ENCODE peak calls at places on chromosomes 11 and 22, in nine cellular contexts. One of them, this sample, is unnamed.

GRCh38 chr22:23255506-23255905 is 75.2 kb downstream of the BCR start:
- DNase-seq in sigmoid colon: no peak
- DNase-seq in lung: no peak
- DNase-seq in psoas muscle: no peak
- DNase-seq in cardiac muscle cell: no peak
- DNase-seq in MM.1S: no peak
- DNase-seq in HL-60: no peak
- DNase-seq in body of pancreas: no peak
- DNase-seq in stomach: no peak
- DNase-seq in this sample: no peak

GRCh38 chr11:97140885-97141494 is 751.2 kb downstream of the JRKL start:
- DNase-seq in lung: no peak
- DNase-seq in HL-60: no peak
- DNase-seq in body of pancreas: no peak
- DNase-seq in stomach: no peak
- DNase-seq in psoas muscle: no peak
- DNase-seq in sigmoid colon: no peak
- DNase-seq in MM.1S: peak
- DNase-seq in cardiac muscle cell: no peak
- DNase-seq in this sample: no peak

GRCh38 chr11:109677876-109678275 is 255.9 kb downstream of the C11orf87 start:
- DNase-seq in stomach: no peak
- DNase-seq in psoas muscle: no peak
- DNase-seq in lung: no peak
- DNase-seq in cardiac muscle cell: no peak
- DNase-seq in MM.1S: no peak
- DNase-seq in body of pancreas: no peak
- DNase-seq in HL-60: no peak
- DNase-seq in sigmoid colon: no peak
- DNase-seq in this sample: no peak

GRCh38 chr22:45009881-45010531 is at the start of gene PHF21B:
- DNase-seq in HL-60: no peak
- DNase-seq in body of pancreas: peak
- DNase-seq in lung: no peak
- DNase-seq in cardiac muscle cell: peak
- DNase-seq in MM.1S: no peak
- DNase-seq in stomach: peak
- DNase-seq in sigmoid colon: peak
- DNase-seq in psoas muscle: peak
- DNase-seq in this sample: no peak

GRCh38 chr11:64095286-64095825 is 59.6 kb downstream of the FLRT1 start:
- DNase-seq in sigmoid colon: no peak
- DNase-seq in stomach: no peak
- DNase-seq in psoas muscle: no peak
- DNase-seq in MM.1S: no peak
- DNase-seq in lung: no peak
- DNase-seq in cardiac muscle cell: no peak
- DNase-seq in body of pancreas: no peak
- DNase-seq in HL-60: no peak
- DNase-seq in this sample: no peak

GRCh38 chr11:73465019-73465675 is 88.9 kb downstream of the RELT start:
- DNase-seq in MM.1S: no peak
- DNase-seq in lung: no peak
- DNase-seq in psoas muscle: no peak
- DNase-seq in HL-60: no peak
- DNase-seq in cardiac muscle cell: no peak
- DNase-seq in stomach: no peak
- DNase-seq in sigmoid colon: no peak
- DNase-seq in body of pancreas: no peak
- DNase-seq in this sample: no peak

GRCh38 chr11:94405062-94405461 is 3.8 kb upstream of the GPR83 start:
- DNase-seq in HL-60: no peak
- DNase-seq in stomach: no peak
- DNase-seq in psoas muscle: no peak
- DNase-seq in body of pancreas: no peak
- DNase-seq in MM.1S: no peak
- DNase-seq in cardiac muscle cell: no peak
- DNase-seq in lung: no peak
- DNase-seq in sigmoid colon: no peak
- DNase-seq in this sample: no peak

GRCh38 chr11:130897262-130898182 is 18.8 kb downstream of the SNX19 start:
- DNase-seq in HL-60: no peak
- DNase-seq in cardiac muscle cell: no peak
- DNase-seq in stomach: peak
- DNase-seq in psoas muscle: peak
- DNase-seq in lung: peak
- DNase-seq in MM.1S: no peak
- DNase-seq in sigmoid colon: peak
- DNase-seq in body of pancreas: peak
- DNase-seq in this sample: peak

GRCh38 chr11:27291302-27291889 is 71.6 kb downstream of the CCDC34 start:
- DNase-seq in HL-60: no peak
- DNase-seq in psoas muscle: no peak
- DNase-seq in cardiac muscle cell: no peak
- DNase-seq in body of pancreas: peak
- DNase-seq in stomach: peak
- DNase-seq in sigmoid colon: no peak
- DNase-seq in MM.1S: no peak
- DNase-seq in lung: no peak
- DNase-seq in this sample: no peak

GRCh38 chr22:43207849-43208702 is 21.1 kb upstream of the TTLL12 start:
- DNase-seq in lung: no peak
- DNase-seq in stomach: no peak
- DNase-seq in cardiac muscle cell: no peak
- DNase-seq in MM.1S: no peak
- DNase-seq in HL-60: no peak
- DNase-seq in psoas muscle: peak
- DNase-seq in body of pancreas: no peak
- DNase-seq in sigmoid colon: no peak
- DNase-seq in this sample: no peak

GRCh38 chr22:41280065-41280464 is 5.9 kb downstream of the RANGAP1 start:
- DNase-seq in cardiac muscle cell: no peak
- DNase-seq in psoas muscle: peak
- DNase-seq in body of pancreas: no peak
- DNase-seq in sigmoid colon: no peak
- DNase-seq in HL-60: no peak
- DNase-seq in MM.1S: no peak
- DNase-seq in stomach: no peak
- DNase-seq in lung: no peak
- DNase-seq in this sample: no peak

GRCh38 chr22:37739000-37739399 is 42.2 kb downstream of the TRIOBP start:
- DNase-seq in MM.1S: no peak
- DNase-seq in psoas muscle: peak
- DNase-seq in body of pancreas: peak
- DNase-seq in cardiac muscle cell: no peak
- DNase-seq in HL-60: no peak
- DNase-seq in stomach: no peak
- DNase-seq in sigmoid colon: peak
- DNase-seq in lung: peak
- DNase-seq in this sample: no peak

GRCh38 chr22:42688241-42688913 is 32.3 kb downstream of the A4GALT start:
- DNase-seq in stomach: peak
- DNase-seq in HL-60: no peak
- DNase-seq in sigmoid colon: peak
- DNase-seq in MM.1S: no peak
- DNase-seq in psoas muscle: peak
- DNase-seq in lung: peak
- DNase-seq in body of pancreas: peak
- DNase-seq in cardiac muscle cell: peak
- DNase-seq in this sample: peak

GRCh38 chr11:62542111-62542745 is 4.4 kb downstream of the AHNAK start:
- DNase-seq in body of pancreas: no peak
- DNase-seq in lung: no peak
- DNase-seq in sigmoid colon: no peak
- DNase-seq in stomach: peak
- DNase-seq in MM.1S: no peak
- DNase-seq in HL-60: no peak
- DNase-seq in cardiac muscle cell: no peak
- DNase-seq in psoas muscle: no peak
- DNase-seq in this sample: no peak

GRCh38 chr11:11572386-11572785 is 49.4 kb downstream of the GALNT18 start:
- DNase-seq in psoas muscle: no peak
- DNase-seq in HL-60: no peak
- DNase-seq in sigmoid colon: peak
- DNase-seq in cardiac muscle cell: no peak
- DNase-seq in lung: no peak
- DNase-seq in body of pancreas: no peak
- DNase-seq in MM.1S: no peak
- DNase-seq in stomach: no peak
- DNase-seq in this sample: peak

GRCh38 chr11:8082391-8083087 is 1.5 kb downstream of the TUB start:
- DNase-seq in cardiac muscle cell: peak
- DNase-seq in lung: no peak
- DNase-seq in body of pancreas: no peak
- DNase-seq in psoas muscle: no peak
- DNase-seq in sigmoid colon: no peak
- DNase-seq in MM.1S: no peak
- DNase-seq in HL-60: no peak
- DNase-seq in stomach: no peak
- DNase-seq in this sample: no peak

GRCh38 chr11:74988541-74989268 is at the start of gene NEU3:
- DNase-seq in cardiac muscle cell: peak
- DNase-seq in lung: peak
- DNase-seq in psoas muscle: peak
- DNase-seq in MM.1S: peak
- DNase-seq in sigmoid colon: peak
- DNase-seq in stomach: peak
- DNase-seq in body of pancreas: peak
- DNase-seq in HL-60: peak
- DNase-seq in this sample: peak

GRCh38 chr11:45993438-45994064 is 71.1 kb downstream of the LARGE2 start:
- DNase-seq in stomach: no peak
- DNase-seq in body of pancreas: peak
- DNase-seq in sigmoid colon: peak
- DNase-seq in psoas muscle: no peak
- DNase-seq in lung: no peak
- DNase-seq in cardiac muscle cell: no peak
- DNase-seq in MM.1S: no peak
- DNase-seq in HL-60: no peak
- DNase-seq in this sample: no peak

GRCh38 chr11:47507016-47507631 is 45.8 kb downstream of the CELF1 start:
- DNase-seq in psoas muscle: no peak
- DNase-seq in cardiac muscle cell: no peak
- DNase-seq in HL-60: no peak
- DNase-seq in MM.1S: no peak
- DNase-seq in lung: no peak
- DNase-seq in sigmoid colon: no peak
- DNase-seq in body of pancreas: no peak
- DNase-seq in stomach: no peak
- DNase-seq in this sample: no peak

GRCh38 chr22:19477321-19478085 is 1.5 kb downstream of the UFD1 start:
- DNase-seq in stomach: no peak
- DNase-seq in body of pancreas: no peak
- DNase-seq in lung: no peak
- DNase-seq in psoas muscle: no peak
- DNase-seq in cardiac muscle cell: no peak
- DNase-seq in sigmoid colon: no peak
- DNase-seq in MM.1S: peak
- DNase-seq in HL-60: no peak
- DNase-seq in this sample: no peak
- H3K27ac ChIP-seq in stomach: no peak
- H3K27ac ChIP-seq in body of pancreas: no peak
- H3K27ac ChIP-seq in lung: peak
- H3K27ac ChIP-seq in psoas muscle: peak
- H3K27ac ChIP-seq in cardiac muscle cell: peak
- H3K27ac ChIP-seq in sigmoid colon: peak
- H3K27ac ChIP-seq in MM.1S: peak
- H3K27ac ChIP-seq in HL-60: no peak
- H3K27ac ChIP-seq in this sample: peak

DNA sequence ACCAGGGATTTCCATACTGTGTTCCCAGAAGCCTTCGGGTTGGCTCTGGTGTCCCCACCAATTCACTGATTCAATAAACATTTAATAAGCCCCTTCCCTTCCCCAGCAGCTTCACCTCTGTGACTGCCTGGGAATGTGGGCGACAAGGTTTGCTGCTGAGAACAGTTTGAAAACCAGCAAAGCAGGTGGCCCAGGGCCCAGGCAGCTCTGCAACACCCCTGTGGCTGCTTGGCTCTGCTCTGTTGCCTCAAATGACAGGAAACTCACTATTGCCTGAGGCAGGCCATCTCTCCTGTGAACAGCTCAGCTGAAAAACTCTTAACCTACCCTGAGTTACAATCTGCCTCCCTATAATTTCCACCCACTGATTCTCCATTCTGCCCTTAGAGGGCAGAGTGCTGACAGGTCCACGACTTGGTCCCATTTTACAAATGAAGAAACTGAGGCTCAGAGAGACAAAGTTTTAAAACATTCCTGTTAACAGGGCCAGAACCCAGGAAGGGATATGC is 10.5 kb downstream of the ADORA2A start:
- DNase-seq in lung: no peak
- DNase-seq in psoas muscle: no peak
- DNase-seq in body of pancreas: no peak
- DNase-seq in stomach: no peak
- DNase-seq in HL-60: no peak
- DNase-seq in sigmoid colon: no peak
- DNase-seq in cardiac muscle cell: no peak
- DNase-seq in MM.1S: peak
- DNase-seq in this sample: peak
- TF ChIP-seq CTCF in lung: no peak
- TF ChIP-seq CTCF in psoas muscle: no peak
- TF ChIP-seq CTCF in body of pancreas: no peak
- TF ChIP-seq CTCF in stomach: no peak
- TF ChIP-seq CTCF in HL-60: no peak
- TF ChIP-seq CTCF in sigmoid colon: no peak
- TF ChIP-seq CTCF in cardiac muscle cell: peak
- TF ChIP-seq CTCF in MM.1S: peak
- TF ChIP-seq CTCF in this sample: no peak

DNA sequence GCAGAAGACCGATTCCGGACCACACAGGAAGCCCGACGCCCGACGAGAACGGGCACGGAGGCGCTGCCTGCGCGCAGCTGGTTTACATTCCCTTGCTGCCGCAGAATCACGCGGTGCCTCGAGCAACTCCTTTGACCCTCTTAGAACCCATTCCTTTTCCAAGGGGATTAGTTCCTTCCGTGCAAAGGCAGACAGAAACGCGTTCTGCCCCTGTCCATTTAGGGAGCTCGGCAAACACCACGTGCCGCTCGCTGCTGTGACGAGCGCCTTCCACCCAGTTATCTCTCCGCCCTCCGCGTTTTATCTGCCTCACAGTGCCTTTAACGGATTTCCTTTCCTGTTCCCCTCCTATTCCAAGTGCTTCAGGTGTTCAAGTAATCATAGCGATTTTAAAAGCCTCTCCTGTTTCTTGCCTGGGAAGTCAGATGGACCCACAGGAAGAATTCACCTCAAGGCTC is 24.1 kb upstream of the MICAL3 start:
- DNase-seq in lung: no peak
- DNase-seq in HL-60: no peak
- DNase-seq in stomach: no peak
- DNase-seq in psoas muscle: peak
- DNase-seq in cardiac muscle cell: no peak
- DNase-seq in sigmoid colon: peak
- DNase-seq in MM.1S: no peak
- DNase-seq in body of pancreas: no peak
- DNase-seq in this sample: no peak
- H3K4me3 ChIP-seq in lung: no peak
- H3K4me3 ChIP-seq in HL-60: no peak
- H3K4me3 ChIP-seq in stomach: no peak
- H3K4me3 ChIP-seq in psoas muscle: peak
- H3K4me3 ChIP-seq in cardiac muscle cell: no peak
- H3K4me3 ChIP-seq in sigmoid colon: no peak
- H3K4me3 ChIP-seq in MM.1S: no peak
- H3K4me3 ChIP-seq in body of pancreas: no peak
- H3K4me3 ChIP-seq in this sample: no peak

GRCh38 chr11:33021937-33022336 is 6.3 kb downstream of the DEPDC7 start:
- DNase-seq in HL-60: no peak
- DNase-seq in psoas muscle: no peak
- DNase-seq in lung: no peak
- DNase-seq in body of pancreas: no peak
- DNase-seq in sigmoid colon: no peak
- DNase-seq in MM.1S: no peak
- DNase-seq in cardiac muscle cell: no peak
- DNase-seq in stomach: no peak
- DNase-seq in this sample: no peak
- H3K27ac ChIP-seq in HL-60: no peak
- H3K27ac ChIP-seq in psoas muscle: no peak
- H3K27ac ChIP-seq in lung: no peak
- H3K27ac ChIP-seq in body of pancreas: no peak
- H3K27ac ChIP-seq in sigmoid colon: no peak
- H3K27ac ChIP-seq in MM.1S: no peak
- H3K27ac ChIP-seq in cardiac muscle cell: no peak
- H3K27ac ChIP-seq in stomach: no peak
- H3K27ac ChIP-seq in this sample: no peak